ENCODE peak calls at places on chromosomes 6 and 20, in five cellular contexts. L, Q, M, P and J are unnamed samples.
A peak's percentile ranks its signal among the peaks of the same experiment; 100 is the strongest.

GRCh38 chr20:61951695-61952533 is 113.8 kb downstream of the TAF4 start:
- DNase-seq in L (peak; percentile 18), Q (peak; percentile 13), M (no peak), P (no peak), J (no peak)

GRCh38 chr6:148935705-148936306 is 189.0 kb downstream of the UST start:
- DNase-seq in L (no peak), Q (no peak), M (no peak), P (no peak), J (no peak)

GRCh38 chr6:6317825-6318733 is 2.4 kb downstream of the F13A1 start:
- DNase-seq in L (peak; percentile 73), Q (no peak), M (no peak), P (no peak), J (no peak)

GRCh38 chr20:62887147-62887859 is 25.7 kb upstream of the TCFL5 start:
- DNase-seq in L (peak; percentile 63), Q (peak; percentile 83), M (no peak), P (peak; percentile 67), J (no peak)

GRCh38 chr20:49583669-49584417 is 15.9 kb upstream of the PTGIS start:
- DNase-seq in L (peak; percentile 74), Q (peak; percentile 26), M (no peak), P (peak; percentile 90), J (no peak)

GRCh38 chr6:132401941-132402275 is 633 bp upstream of the MOXD1 start:
- DNase-seq in L (no peak), Q (no peak), M (no peak), P (no peak), J (no peak)

GRCh38 chr20:19408971-19409370 is 196.5 kb downstream of the SLC24A3 start:
- DNase-seq in L (no peak), Q (no peak), M (no peak), P (no peak), J (no peak)

GRCh38 chr6:2794171-2794730 is 29.1 kb downstream of the WRNIP1 start:
- DNase-seq in L (no peak), Q (no peak), M (no peak), P (no peak), J (no peak)

GRCh38 chr6:124040655-124041054 is 237.0 kb downstream of the NKAIN2 start:
- DNase-seq in L (no peak), Q (no peak), M (no peak), P (no peak), J (no peak)

GRCh38 chr20:6014017-6014416 is 39.8 kb downstream of the LRRN4 start:
- DNase-seq in L (no peak), Q (no peak), M (no peak), P (no peak), J (no peak)

GRCh38 chr6:104227502-104227901 is 632.2 kb downstream of the HACE1 start:
- DNase-seq in L (no peak), Q (no peak), M (no peak), P (no peak), J (no peak)

GRCh38 chr20:45044601-45045000 is 56.3 kb downstream of the KCNS1 start:
- DNase-seq in L (no peak), Q (no peak), M (no peak), P (no peak), J (no peak)

GRCh38 chr6:107360476-107360875 is 98.9 kb downstream of the PDSS2 start:
- DNase-seq in L (no peak), Q (no peak), M (no peak), P (no peak), J (no peak)

GRCh38 chr6:111872521-111873177 is 603 bp downstream of the FYN start:
- DNase-seq in L (peak; percentile 56), Q (peak; percentile 24), M (no peak), P (no peak), J (no peak)

GRCh38 chr20:13458860-13459451 is 179.8 kb downstream of the TASP1 start:
- DNase-seq in L (no peak), Q (no peak), M (no peak), P (no peak), J (no peak)

GRCh38 chr20:47343007-47343472 is 13.5 kb downstream of the ZMYND8 start:
- DNase-seq in L (no peak), Q (no peak), M (no peak), P (no peak), J (no peak)

GRCh38 chr6:72709436-72709835 is 87.6 kb downstream of the KCNQ5 start:
- DNase-seq in L (no peak), Q (no peak), M (no peak), P (no peak), J (no peak)

GRCh38 chr6:49151957-49152356 is 311.1 kb downstream of the MMUT start:
- DNase-seq in L (no peak), Q (no peak), M (no peak), P (no peak), J (no peak)

GRCh38 chr6:37192669-37193068 is 22.7 kb downstream of the PIM1 start:
- DNase-seq in L (no peak), Q (no peak), M (no peak), P (no peak), J (no peak)

GRCh38 chr6:100078509-100078908 is 84.5 kb upstream of the MCHR2 start:
- DNase-seq in L (no peak), Q (no peak), M (no peak), P (no peak), J (no peak)

GRCh38 chr6:11279213-11279780 is 46.8 kb upstream of the NEDD9 start:
- DNase-seq in L (no peak), Q (no peak), M (no peak), P (no peak), J (no peak)

GRCh38 chr6:31657406-31658157 is 1.9 kb downstream of the APOM start:
- DNase-seq in L (no peak), Q (no peak), M (no peak), P (no peak), J (no peak)

GRCh38 chr20:17437251-17437650 is 93.9 kb downstream of the BFSP1 start:
- DNase-seq in L (no peak), Q (no peak), M (no peak), P (no peak), J (no peak)

GRCh38 chr20:43859994-43860393 is 54.7 kb upstream of the TOX2 start:
- DNase-seq in L (no peak), Q (no peak), M (no peak), P (no peak), J (no peak)

GRCh38 chr6:166611631-166612030 is 15.4 kb downstream of the RPS6KA2 start:
- DNase-seq in L (no peak), Q (no peak), M (no peak), P (no peak), J (no peak)

GRCh38 chr6:163579880-163580295 is 165.4 kb downstream of the QKI start:
- DNase-seq in L (no peak), Q (no peak), M (no peak), P (no peak), J (no peak)

GRCh38 chr20:36866681-36867485 is 9.1 kb upstream of the TLDC2 start:
- DNase-seq in L (no peak), Q (no peak), M (no peak), P (no peak), J (no peak)

GRCh38 chr6:158815915-158816314 is 3.3 kb downstream of the EZR start:
- DNase-seq in L (no peak), Q (no peak), M (no peak), P (no peak), J (no peak)

GRCh38 chr6:135853986-135854385 is 2.5 kb downstream of the PDE7B start:
- DNase-seq in L (no peak), Q (no peak), M (no peak), P (no peak), J (no peak)

GRCh38 chr6:45377041-45377554 is 636 bp downstream of the SUPT3H start:
- DNase-seq in L (peak; percentile 84), Q (no peak), M (peak; percentile 17), P (no peak), J (peak; percentile 55)

DNA sequence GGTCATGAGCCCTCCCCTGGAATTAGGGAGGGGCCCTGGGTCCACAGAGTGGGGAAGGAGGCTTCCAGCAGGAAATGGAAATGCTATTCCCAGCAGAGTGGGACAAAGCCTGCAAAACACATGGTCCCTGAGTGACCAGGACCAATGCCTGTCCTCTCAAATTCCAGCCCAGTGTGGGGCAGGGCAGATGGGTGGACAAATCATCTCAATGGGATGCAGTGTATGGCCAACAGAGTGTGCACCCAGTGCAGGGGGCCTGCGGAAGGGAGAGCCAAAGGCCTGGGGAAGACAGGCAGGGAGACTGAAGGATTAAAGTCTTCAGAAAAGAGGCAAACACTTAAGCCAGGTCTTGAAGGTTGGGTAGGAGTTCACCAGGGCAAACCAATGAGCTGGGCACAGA is 28.7 kb upstream of the PHACTR3 start:
- DNase-seq in L (no peak), Q (no peak), M (no peak), P (no peak), J (no peak)
- H3K27me3 ChIP-seq in L (peaks cover 32% of the 10 kb centered on the region), Q (peaks cover 30% of the 10 kb centered on the region), M (peaks cover 5% of the 10 kb centered on the region), P (peaks cover 31% of the 10 kb centered on the region), J (peaks cover 91% of the 10 kb centered on the region)

GRCh38 chr6:7532232-7532631 is 9.2 kb upstream of the DSP start:
- DNase-seq in L (no peak), Q (no peak), M (no peak), P (peak; percentile 81), J (no peak)
- H3K4me3 ChIP-seq in L (no peak overlapping the region), Q (no peak overlapping the region), M (no peak overlapping the region), P (no peak overlapping the region), J (no peak overlapping the region)

GRCh38 chr6:44223471-44224153 is at the start of gene SLC29A1:
- DNase-seq in L (peak; percentile 87), Q (peak; percentile 83), M (no peak), P (peak; percentile 76), J (no peak)
- TF ChIP-seq POLR2A in L (peak; percentile 45), Q (peak; percentile 62), M (peak; percentile 89), P (no peak), J (no peak)

DNA sequence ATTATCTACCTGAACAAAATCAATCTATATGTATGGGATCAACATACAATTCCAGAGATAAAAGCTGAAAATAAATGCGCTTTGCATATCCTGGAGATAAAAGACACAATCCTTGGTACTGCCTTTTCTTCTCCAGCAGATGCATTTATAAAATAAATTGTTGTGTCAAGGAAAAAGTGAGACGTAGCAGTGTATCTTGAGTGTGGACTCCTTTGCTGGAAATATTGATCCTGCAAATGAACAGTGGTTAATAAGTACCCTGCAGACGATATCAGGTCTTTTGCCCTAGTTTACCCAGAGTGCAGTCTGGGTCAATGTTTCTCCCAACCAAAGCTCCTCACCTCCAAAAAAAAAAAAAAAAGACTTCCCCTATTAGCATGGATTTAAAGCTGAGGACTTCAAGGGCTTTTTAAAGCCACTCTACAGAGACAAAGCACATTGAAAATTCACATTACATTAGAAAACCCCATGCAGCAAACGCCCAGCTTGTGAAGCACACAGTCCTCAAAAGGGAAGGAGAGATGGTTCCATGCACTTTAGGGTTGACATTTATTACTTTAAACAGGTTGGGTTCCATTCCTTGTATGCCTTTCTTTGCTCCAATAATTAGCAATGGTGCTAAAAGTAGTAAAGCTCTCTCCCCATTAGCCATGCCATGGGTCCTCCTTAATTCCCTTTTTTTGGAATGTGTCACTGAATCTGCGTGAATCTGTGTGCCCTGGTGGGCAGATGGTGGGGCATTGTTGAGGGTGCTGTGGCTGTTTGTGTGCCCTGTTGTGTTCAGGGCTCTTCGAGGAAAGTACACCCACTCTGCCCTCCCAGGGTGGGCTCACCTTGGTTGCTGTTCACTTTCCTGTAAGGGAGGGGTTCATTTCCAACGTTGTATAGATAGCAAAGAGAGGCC is 21.1 kb downstream of the FOXA2 start:
- DNase-seq in L (no peak), Q (no peak), M (no peak), P (no peak), J (no peak)
- H3K27me3 ChIP-seq in L (peaks cover 99% of the 10 kb centered on the region), Q (peaks cover 69% of the 10 kb centered on the region), M (peaks cover under 1% of the 10 kb centered on the region), P (peaks cover 13% of the 10 kb centered on the region), J (peaks cover 6% of the 10 kb centered on the region)

DNA sequence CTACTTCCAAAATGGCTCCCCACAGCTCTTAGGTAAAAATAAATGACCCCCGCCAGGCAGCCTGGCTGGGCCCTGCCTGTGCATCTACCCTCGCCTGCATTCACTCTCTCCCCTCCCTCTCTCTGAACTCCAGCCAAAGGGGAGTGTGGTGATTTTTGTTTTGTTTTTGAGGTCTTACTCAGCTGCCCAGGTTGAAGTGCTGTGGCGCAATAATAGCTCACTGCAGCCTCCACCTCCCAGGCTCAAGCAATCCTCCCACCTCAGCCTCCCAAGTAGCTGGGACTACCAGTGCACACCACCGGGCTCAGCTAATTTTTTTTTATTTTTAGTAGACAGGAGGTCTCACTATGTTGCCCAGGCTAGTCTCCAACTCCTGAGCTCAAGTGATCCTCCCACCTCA is 15.8 kb downstream of the NFATC2 start:
- DNase-seq in L (no peak), Q (no peak), M (no peak), P (no peak), J (no peak)
- H3K4me3 ChIP-seq in L (no peak overlapping the region), Q (no peak overlapping the region), M (no peak overlapping the region), P (no peak overlapping the region), J (no peak overlapping the region)